ENCODE peak calls at places on chromosomes 2 and 18, in nine cellular contexts. B is CD8-positive, alpha-beta memory T cell; E is H9; P is SJCRH30; N is right lobe of liver; X is pancreas; H is HL-60; K is heart left ventricle; O is cardiac muscle cell. W is an unnamed sample.
A peak's percentile ranks its signal among the peaks of the same experiment; 100 is the strongest.

GRCh38 chr2:9463698-9464034 is 10.7 kb upstream of the IAH1 start:
- DNase-seq in B (no peak), E (no peak), P (peak; percentile 48), N (no peak), X (no peak), H (peak; percentile 84), K (no peak), O (no peak), W (no peak)

GRCh38 chr2:107810734-107811133 is 16.0 kb upstream of the RGPD4 start:
- DNase-seq in B (no peak), E (no peak), P (no peak), N (no peak), X (no peak), H (peak; percentile 60), K (no peak), O (no peak), W (no peak)

GRCh38 chr2:128622916-128623620 is 304.4 kb upstream of the HS6ST1 start:
- DNase-seq in B (no peak), E (no peak), P (no peak), N (no peak), X (no peak), H (no peak), K (peak; percentile 42), O (no peak), W (no peak)

GRCh38 chr18:37064187-37064586 is 235.3 kb downstream of the KIAA1328 start:
- DNase-seq in B (no peak), E (no peak), P (no peak), N (no peak), X (no peak), H (no peak), K (no peak), O (no peak), W (no peak)

GRCh38 chr2:186691900-186692299 is 2.0 kb upstream of the FAM171B start:
- DNase-seq in B (no peak), E (no peak), P (no peak), N (no peak), X (no peak), H (no peak), K (no peak), O (no peak), W (no peak)

GRCh38 chr2:38598200-38598990 is 4.3 kb downstream of the HNRNPLL start:
- DNase-seq in B (no peak), E (no peak), P (no peak), N (no peak), X (no peak), H (no peak), K (no peak), O (no peak), W (no peak)

GRCh38 chr2:21041943-21042707 is 1.7 kb downstream of the APOB start:
- DNase-seq in B (no peak), E (no peak), P (no peak), N (peak; percentile 73), X (no peak), H (no peak), K (no peak), O (no peak), W (no peak)

GRCh38 chr2:58042486-58042970 is 4.1 kb upstream of the VRK2 start:
- DNase-seq in B (no peak), E (no peak), P (peak; percentile 56), N (no peak), X (no peak), H (no peak), K (no peak), O (peak; percentile 44), W (no peak)

GRCh38 chr2:140354544-140354943 is 1574.4 kb upstream of the NXPH2 start:
- DNase-seq in B (no peak), E (no peak), P (no peak), N (no peak), X (no peak), H (no peak), K (no peak), O (no peak), W (no peak)

GRCh38 chr18:13471495-13471845 is 252.9 kb downstream of the LDLRAD4 start:
- DNase-seq in B (no peak), E (no peak), P (no peak), N (peak; percentile 47), X (no peak), H (no peak), K (no peak), O (no peak), W (no peak)

DNA sequence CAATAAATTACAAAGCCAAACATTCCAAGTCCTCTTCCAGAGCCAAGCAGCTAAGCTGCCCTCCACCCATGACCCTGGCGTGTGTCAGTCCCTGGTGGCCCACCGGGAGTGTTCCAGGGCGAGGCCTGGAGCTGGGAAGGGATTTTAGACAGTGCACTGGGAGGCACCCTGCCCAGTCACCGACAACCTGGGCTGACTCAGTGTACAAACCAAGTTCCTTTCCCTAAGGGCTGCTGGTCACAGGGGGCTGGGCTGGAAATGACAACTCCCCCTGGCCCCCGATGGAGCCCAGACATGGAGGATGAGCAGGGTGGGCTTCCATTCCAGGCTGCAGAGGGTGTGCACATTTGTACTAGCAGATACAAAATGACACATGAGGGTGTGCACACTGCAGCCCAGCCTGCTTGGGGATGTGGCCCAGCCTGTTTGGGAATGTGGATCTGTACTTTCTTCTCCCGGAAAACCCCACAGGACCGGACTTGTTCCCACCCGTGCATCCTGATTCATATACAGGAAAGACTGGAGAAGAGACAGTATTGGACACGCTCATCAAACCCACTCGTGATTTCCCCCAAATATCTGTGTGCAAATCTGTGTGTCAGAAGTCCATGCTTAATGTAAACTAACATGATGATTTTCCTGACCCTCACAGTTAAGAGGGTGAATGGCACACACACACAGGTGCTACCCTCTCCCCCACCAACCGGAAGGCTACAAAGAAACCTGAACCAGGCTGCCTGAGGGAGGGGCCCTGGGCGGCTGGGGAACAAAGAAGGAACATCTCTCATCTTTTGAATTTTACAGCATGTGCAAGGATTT is 58.9 kb downstream of the NDUFA10 start:
- DNase-seq in B (no peak), E (no peak), P (no peak), N (no peak), X (no peak), H (no peak), K (no peak), O (no peak), W (no peak)
- H3K27ac ChIP-seq in B (no peak overlapping the region), E (no peak overlapping the region), P (no peak overlapping the region), N (no peak overlapping the region), X (no peak overlapping the region), H (no peak overlapping the region), K (no peak overlapping the region), O (no peak overlapping the region), W (no peak overlapping the region)

GRCh38 chr18:43760010-43760409 is 482.7 kb upstream of the SYT4 start:
- DNase-seq in B (no peak), E (no peak), P (no peak), N (no peak), X (no peak), H (no peak), K (no peak), O (no peak), W (no peak)

GRCh38 chr18:43757273-43757672 is 480.0 kb upstream of the SYT4 start:
- DNase-seq in B (no peak), E (no peak), P (no peak), N (no peak), X (no peak), H (no peak), K (no peak), O (no peak), W (no peak)

GRCh38 chr18:43758734-43759133 is 481.4 kb upstream of the SYT4 start:
- DNase-seq in B (no peak), E (no peak), P (no peak), N (no peak), X (no peak), H (no peak), K (no peak), O (no peak), W (no peak)
- H3K27ac ChIP-seq in B (no peak overlapping the region), E (no peak overlapping the region), P (no peak overlapping the region), N (no peak overlapping the region), X (peak overlapping the region; percentile 14), H (no peak overlapping the region), K (no peak overlapping the region), O (no peak overlapping the region), W (no peak overlapping the region)

DNA sequence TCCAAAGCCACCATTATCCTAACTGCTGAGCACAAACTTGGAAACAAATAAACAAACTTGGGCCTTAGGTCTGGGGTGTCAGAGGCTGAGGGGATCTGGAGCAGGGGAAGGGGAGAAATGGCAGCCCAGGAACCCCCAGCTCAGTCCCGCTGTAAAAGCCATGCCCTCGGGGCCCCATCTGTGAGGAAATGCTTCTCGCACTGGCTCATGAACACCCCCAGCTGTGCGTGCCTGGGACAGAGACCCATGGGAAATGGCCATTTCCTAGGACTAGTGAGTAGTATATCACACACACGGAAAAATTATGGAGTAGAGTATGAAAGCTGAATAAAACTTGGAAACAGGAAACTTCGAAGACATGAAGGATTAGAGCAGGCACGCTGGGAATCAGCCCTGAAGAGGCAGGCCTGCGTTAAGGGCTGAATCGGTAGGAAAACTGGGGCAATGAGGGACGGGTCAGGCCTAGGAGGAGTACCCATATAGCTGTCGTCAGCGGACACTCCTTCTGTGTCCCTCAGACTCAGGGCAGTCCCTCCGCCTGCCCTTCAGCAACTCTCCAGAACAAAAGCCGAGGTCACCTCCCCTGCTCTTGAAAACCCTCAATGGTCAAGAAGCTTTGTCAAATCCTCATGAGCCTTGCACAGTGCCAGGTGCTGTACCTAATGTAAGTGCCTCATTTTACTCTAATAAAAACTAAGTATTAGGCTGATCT is 120.8 kb upstream of the ODC1 start:
- DNase-seq in B (no peak), E (no peak), P (no peak), N (no peak), X (no peak), H (no peak), K (no peak), O (no peak), W (no peak)
- H3K27ac ChIP-seq in B (no peak overlapping the region), E (no peak overlapping the region), P (no peak overlapping the region), N (no peak overlapping the region), X (no peak overlapping the region), H (no peak overlapping the region), K (no peak overlapping the region), O (no peak overlapping the region), W (no peak overlapping the region)

DNA sequence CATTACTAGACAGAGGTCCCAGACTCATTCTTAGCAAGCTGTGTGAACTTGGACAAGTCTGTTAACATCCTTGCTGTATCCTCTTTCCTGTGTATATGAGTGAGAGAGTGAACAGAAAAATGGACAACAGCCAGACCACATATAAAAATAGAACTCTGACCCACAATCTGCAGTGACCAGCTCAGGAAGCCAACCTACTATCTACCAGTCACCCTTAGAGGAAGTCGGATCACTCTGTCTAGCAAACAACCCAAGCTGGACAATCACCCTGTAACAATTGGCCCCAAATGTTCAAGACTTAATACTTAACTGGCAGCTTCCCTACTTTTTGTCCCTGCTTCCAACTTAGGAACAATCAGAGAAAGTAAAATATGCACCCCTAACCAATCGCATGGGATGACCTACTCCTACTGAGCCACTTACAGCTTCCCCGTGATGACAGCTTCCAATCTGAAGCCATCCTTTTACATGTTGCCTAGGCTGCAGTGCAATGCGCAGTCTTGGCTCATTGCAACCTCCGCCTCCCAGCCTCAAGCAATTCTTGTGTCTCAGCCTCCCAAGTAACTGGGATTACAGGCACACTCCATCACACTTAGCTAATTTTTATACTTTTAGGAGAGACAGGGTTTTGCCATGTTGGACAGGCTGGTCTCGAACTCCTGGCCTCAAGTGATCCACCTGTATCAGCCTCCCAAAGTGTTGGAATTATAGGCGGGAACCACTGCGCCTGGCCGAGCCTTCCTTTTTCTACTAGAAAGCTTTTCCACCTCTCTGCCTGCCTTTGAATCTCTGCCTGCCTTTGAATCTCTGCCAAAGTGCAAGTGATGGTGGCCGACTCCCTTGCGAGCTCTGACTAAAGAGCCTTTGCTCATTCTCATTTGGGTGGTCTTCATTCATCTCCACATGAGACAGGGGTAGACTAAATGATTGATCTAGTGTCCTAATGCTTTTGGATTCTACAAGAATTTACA is 158.3 kb upstream of the NDUFV2 start:
- DNase-seq in B (no peak), E (no peak), P (no peak), N (no peak), X (no peak), H (no peak), K (no peak), O (no peak), W (no peak)
- H3K27ac ChIP-seq in B (no peak overlapping the region), E (no peak overlapping the region), P (no peak overlapping the region), N (no peak overlapping the region), X (no peak overlapping the region), H (no peak overlapping the region), K (no peak overlapping the region), O (no peak overlapping the region), W (no peak overlapping the region)